ENCODE peak calls at places on chromosomes 5 and 9, in four cellular contexts. C, U, L and R are unnamed samples.

GRCh38 chr5:138000102-138000723 is 32.7 kb downstream of the FAM13B start:
- DNase-seq in U (no peak), L (no peak), C (no peak), R (no peak)

GRCh38 chr9:93110400-93110855 is 14.4 kb downstream of the CARD19 start:
- DNase-seq in U (no peak), C (peak; percentile 64), L (no peak), R (peak; percentile 70)

GRCh38 chr5:124806026-124806856 is 59.8 kb upstream of the ZNF608 start:
- DNase-seq in C (no peak), L (peak; percentile 84), U (peak; percentile 86), R (no peak)

GRCh38 chr5:55327281-55327680 is 19.5 kb downstream of the MTREX start:
- DNase-seq in C (no peak), U (no peak), L (no peak), R (no peak)

GRCh38 chr5:61330341-61330878 is 1.6 kb upstream of the ZSWIM6 start:
- DNase-seq in U (no peak), L (peak; percentile 33), C (peak; percentile 83), R (peak; percentile 80)

GRCh38 chr9:91495450-91495849 is 71.8 kb upstream of the NFIL3 start:
- DNase-seq in C (no peak), U (no peak), L (no peak), R (no peak)

GRCh38 chr5:148786456-148786855 is 40.0 kb upstream of the ADRB2 start:
- DNase-seq in C (no peak), U (no peak), L (no peak), R (no peak)

GRCh38 chr9:68951879-68952659 is 61.8 kb downstream of the PRKACG start:
- DNase-seq in U (no peak), L (no peak), C (no peak), R (no peak)

GRCh38 chr5:88878976-88879375 is 4.0 kb downstream of the MEF2C start:
- DNase-seq in C (no peak), U (no peak), L (no peak), R (no peak)

GRCh38 chr5:130034872-130035271 is 130.6 kb downstream of the CHSY3 start:
- DNase-seq in U (no peak), L (no peak), C (no peak), R (no peak)

GRCh38 chr5:165325201-165325600 is 1819.8 kb downstream of the MAT2B start:
- DNase-seq in U (no peak), L (no peak), C (no peak), R (no peak)

GRCh38 chr5:177300971-177301370 is 2.5 kb downstream of the RAB24 start:
- DNase-seq in L (no peak), U (no peak), C (no peak), R (no peak)

DNA sequence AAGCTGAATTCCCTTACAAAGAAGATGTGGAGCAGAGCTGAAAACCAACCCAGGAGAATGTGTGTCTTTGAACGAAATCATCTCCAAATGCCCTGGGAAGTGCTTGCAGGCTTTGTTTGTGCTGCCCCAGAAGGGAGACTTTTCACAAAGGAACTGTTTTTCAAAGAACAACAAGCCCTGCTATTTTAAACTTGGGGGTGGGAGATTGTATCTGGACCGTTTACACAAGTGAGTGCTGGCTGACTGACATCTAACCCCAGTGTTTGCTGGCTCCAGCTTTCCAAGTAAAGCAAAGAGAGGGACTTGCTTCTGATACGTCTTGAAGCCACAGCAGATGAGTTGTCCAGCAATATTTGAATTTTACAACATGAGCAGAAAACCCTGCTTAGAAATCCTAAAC is 1.6 kb downstream of the ADAMTS12 start:
- DNase-seq in L (no peak), C (no peak), U (no peak), R (no peak)
- H3K4me3 ChIP-seq in L (peak overlapping the region; percentile 21), C (no peak overlapping the region), U (no peak overlapping the region), R (peak overlapping the region; percentile 83)

GRCh38 chr9:126145887-126146253 is 180.8 kb upstream of the MVB12B start:
- DNase-seq in L (no peak), C (no peak), U (peak; percentile 43), R (no peak)
- H3K4me3 ChIP-seq in L (no peak overlapping the region), C (no peak overlapping the region), U (no peak overlapping the region), R (no peak overlapping the region)

GRCh38 chr9:137068539-137069507 is 1.5 kb downstream of the SAPCD2 start:
- DNase-seq in L (no peak), U (no peak), C (no peak), R (no peak)
- H3K4me3 ChIP-seq in L (no peak overlapping the region), U (no peak overlapping the region), C (no peak overlapping the region), R (no peak overlapping the region)

DNA sequence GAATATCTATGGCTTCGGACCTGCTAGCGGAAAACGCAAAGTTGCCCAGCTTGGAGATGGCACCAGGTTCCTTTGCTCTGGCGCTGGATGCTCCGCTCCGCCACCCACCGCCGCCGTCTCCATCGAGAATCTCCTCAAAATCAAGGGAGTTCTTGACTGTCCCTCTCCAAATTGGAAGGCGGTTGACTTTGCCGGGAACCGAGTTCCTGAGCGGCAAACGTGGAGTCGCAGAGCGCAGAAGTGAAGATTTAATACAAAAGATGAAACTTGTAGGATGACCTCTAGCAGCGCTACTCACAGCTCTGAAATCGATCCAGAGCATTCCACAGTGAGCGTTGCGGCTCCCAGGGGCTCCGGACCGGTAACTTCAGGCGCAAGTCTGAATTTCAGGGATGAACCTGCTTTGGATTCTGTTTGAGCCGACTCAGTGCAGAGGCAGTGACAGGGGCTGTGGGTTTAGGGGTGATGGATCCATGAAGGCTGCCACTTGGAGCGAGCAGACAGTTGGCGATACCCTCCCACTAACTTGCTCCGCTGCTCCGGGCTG is 1641.5 kb upstream of the C9orf72 start:
- DNase-seq in U (no peak), C (peak; percentile 48), L (no peak), R (no peak)
- H3K4me3 ChIP-seq in U (no peak overlapping the region), C (no peak overlapping the region), L (no peak overlapping the region), R (no peak overlapping the region)

DNA sequence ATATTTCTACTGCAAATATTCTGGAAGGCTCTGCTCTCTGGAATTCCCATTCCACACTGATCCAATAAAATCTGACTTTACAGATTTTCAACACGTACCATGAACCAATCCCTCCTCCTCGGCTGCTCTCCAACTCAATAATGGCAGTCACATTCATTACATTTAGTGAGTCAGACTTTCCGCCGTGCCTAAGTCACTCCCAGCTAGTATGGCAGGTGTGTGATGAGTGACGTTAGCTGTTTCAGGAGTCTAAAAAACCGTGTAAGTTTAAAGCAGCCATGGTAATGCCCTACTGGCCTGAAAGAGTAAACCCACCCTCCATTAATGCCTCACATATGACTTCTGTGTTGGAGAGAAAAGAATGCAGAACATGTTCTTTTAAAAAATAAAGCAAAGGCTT is 3.3 kb downstream of the FBN2 start:
- DNase-seq in L (peak; percentile 15), C (no peak), U (no peak), R (no peak)
- H3K4me3 ChIP-seq in L (no peak overlapping the region), C (no peak overlapping the region), U (no peak overlapping the region), R (no peak overlapping the region)

GRCh38 chr9:19495186-19496028 is 86.6 kb downstream of the ACER2 start:
- DNase-seq in U (no peak), C (no peak), L (no peak), R (peak; percentile 61)

GRCh38 chr9:19492775-19493173 is 84.0 kb downstream of the ACER2 start:
- DNase-seq in U (no peak), L (no peak), C (no peak), R (no peak)

GRCh38 chr9:19493845-19494244 is 85.0 kb downstream of the ACER2 start:
- DNase-seq in U (no peak), C (no peak), L (no peak), R (no peak)

GRCh38 chr9:19490269-19490668 is 81.5 kb downstream of the ACER2 start:
- DNase-seq in L (no peak), U (no peak), C (no peak), R (peak; percentile 24)

DNA sequence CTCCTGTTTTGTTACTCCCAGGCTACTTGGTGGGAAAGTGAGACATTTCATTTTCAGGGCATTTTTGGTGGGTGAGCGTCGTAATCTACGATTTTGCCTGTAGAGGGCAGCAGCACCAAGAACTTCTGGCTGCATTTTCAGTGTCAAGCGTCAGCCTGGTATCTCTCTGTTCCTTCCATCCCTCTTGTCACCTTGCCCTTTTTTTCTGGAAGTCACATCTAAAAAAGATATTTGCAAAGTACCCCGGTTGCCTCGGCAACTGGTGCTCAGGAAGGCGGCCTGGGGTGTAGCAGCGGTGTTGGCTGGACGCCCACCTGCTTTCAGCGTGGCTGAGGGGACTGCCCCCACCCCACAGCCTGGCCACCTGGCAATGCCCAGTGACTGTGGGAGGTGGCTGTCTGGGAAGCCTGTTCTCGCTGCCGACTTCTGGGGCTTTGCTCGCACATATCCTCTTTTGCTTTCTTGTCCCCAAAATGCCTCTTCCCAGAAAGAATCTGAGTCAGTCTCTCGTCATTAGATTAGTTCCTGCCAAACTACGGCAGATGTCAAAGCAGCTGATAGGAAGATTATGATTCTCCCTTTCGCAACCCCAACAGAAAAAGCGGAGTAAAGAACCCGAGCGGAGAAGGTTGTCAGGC is 84.5 kb downstream of the ACER2 start:
- DNase-seq in L (peak; percentile 73), C (peak; percentile 88), U (peak; percentile 74), R (peak; percentile 79)
- H3K4me3 ChIP-seq in L (no peak overlapping the region), C (no peak overlapping the region), U (peak overlapping the region; percentile 1), R (peak overlapping the region; percentile 64)